ENCODE peak calls at places on chromosomes 16 and 17, in eight cellular contexts. Q, G, L, E, M, O, F and H are unnamed samples.

GRCh38 chr17:73293480-73293911 is 18.3 kb downstream of the CDC42EP4 start:
- DNase-seq in Q (peak), G (no peak), L (no peak), E (peak), M (peak), O (peak), F (no peak), H (no peak)

GRCh38 chr17:81664051-81664470 is 2.3 kb downstream of the OXLD1 start:
- DNase-seq in Q (no peak), G (no peak), L (no peak), E (no peak), M (no peak), O (no peak), F (peak), H (no peak)

GRCh38 chr16:59021751-59022150 is 287.6 kb upstream of the GOT2 start:
- DNase-seq in Q (peak), G (no peak), L (no peak), E (peak), M (peak), O (no peak), F (no peak), H (no peak)

GRCh38 chr17:50118076-50118827 is 11.7 kb downstream of the SAMD14 start:
- DNase-seq in Q (no peak), G (no peak), L (no peak), E (no peak), M (no peak), O (no peak), F (no peak), H (no peak)

GRCh38 chr17:10292057-10292931 is 80.5 kb downstream of the MYH13 start:
- DNase-seq in Q (peak), G (no peak), L (no peak), E (peak), M (peak), O (no peak), F (no peak), H (peak)

GRCh38 chr17:73586153-73586906 is 57.9 kb downstream of the SDK2 start:
- DNase-seq in Q (no peak), G (no peak), L (no peak), E (peak), M (no peak), O (no peak), F (no peak), H (no peak)

GRCh38 chr17:58313815-58314705 is 14.5 kb downstream of the TSPOAP1 start:
- DNase-seq in Q (no peak), G (no peak), L (no peak), E (no peak), M (peak), O (peak), F (no peak), H (no peak)

GRCh38 chr17:77317091-77317519 is 176.3 kb downstream of the SEC14L1 start:
- DNase-seq in Q (no peak), G (peak), L (no peak), E (no peak), M (no peak), O (peak), F (no peak), H (no peak)

GRCh38 chr16:56866955-56867830 is 2.2 kb downstream of the SLC12A3 start:
- DNase-seq in Q (peak), G (no peak), L (peak), E (peak), M (peak), O (no peak), F (peak), H (peak)

GRCh38 chr17:17757944-17758343 is 76.7 kb downstream of the RAI1 start:
- DNase-seq in Q (no peak), G (no peak), L (no peak), E (no peak), M (no peak), O (no peak), F (no peak), H (no peak)